ENCODE peak calls at places on chromosomes 16 and 17, in nine cellular contexts. R is WERI-Rb-1; Z is CD4-positive, alpha-beta memory T cell; O is GM23338; D is CD8-positive, alpha-beta memory T cell; Y is lower lobe of right lung; F is sigmoid colon; H is stomach; J is adrenal gland. U is an unnamed sample. For H3K36me3, the result is how much of the 10 kb centered on the place peaks cover.

GRCh38 chr17:42675348-42675983 is 1.3 kb downstream of the PLEKHH3 start:
- DNase-seq in Z (no peak), J (peak), O (peak), D (no peak), F (no peak), H (peak), R (peak), Y (no peak), U (no peak)

GRCh38 chr16:70803354-70803753 is 2.4 kb upstream of the VAC14 start:
- DNase-seq in D (no peak), Z (no peak), J (no peak), O (no peak), F (no peak), R (no peak), H (no peak), Y (no peak), U (no peak)

GRCh38 chr17:21024024-21024423 is 18.8 kb downstream of the USP22 start:
- DNase-seq in Z (no peak), R (no peak), F (peak), Y (no peak), D (no peak), H (no peak), O (no peak), J (no peak), U (no peak)

GRCh38 chr17:65730711-65731169 is 169.3 kb upstream of the AXIN2 start:
- DNase-seq in H (no peak), R (no peak), Y (no peak), J (peak), D (no peak), F (peak), O (no peak), Z (no peak), U (no peak)

GRCh38 chr17:28743243-28744103 is at the start of gene TRAF4:
- DNase-seq in F (peak), Y (peak), Z (peak), O (peak), D (peak), H (peak), J (peak), R (peak), U (peak)

GRCh38 chr17:1001640-1002411 is 4.9 kb downstream of the TIMM22 start:
- DNase-seq in H (no peak), F (no peak), D (no peak), Y (no peak), J (peak), R (peak), Z (no peak), O (no peak), U (no peak)

GRCh38 chr17:78974635-78975591 is 4.8 kb downstream of the LGALS3BP start:
- DNase-seq in Z (no peak), R (peak), H (peak), F (peak), J (peak), D (peak), Y (peak), O (peak), U (no peak)

GRCh38 chr16:72850863-72851262 is 197.1 kb downstream of the ZFHX3 start:
- DNase-seq in Y (no peak), H (no peak), O (no peak), R (no peak), F (no peak), Z (no peak), J (no peak), D (no peak), U (no peak)

GRCh38 chr17:77530591-77530990 is 389.8 kb downstream of the SEC14L1 start:
- DNase-seq in F (no peak), Y (no peak), R (no peak), J (no peak), H (no peak), Z (no peak), O (no peak), D (no peak), U (no peak)

GRCh38 chr16:65214196-65214595 is 92.3 kb upstream of the CDH11 start:
- DNase-seq in Z (no peak), Y (no peak), R (no peak), J (no peak), H (no peak), O (no peak), D (no peak), F (no peak), U (no peak)

GRCh38 chr16:82160226-82160625 is 9.8 kb downstream of the MPHOSPH6 start:
- DNase-seq in O (no peak), R (no peak), H (no peak), J (no peak), Y (no peak), F (no peak), D (no peak), Z (no peak), U (no peak)
- H3K36me3 ChIP-seq in O (under half), R (under half), H (under half), J (under half), Y (half or more), F (under half), D (under half), Z (under half), U (under half)

GRCh38 chr16:1818873-1819525 is 7.6 kb downstream of the HAGH start:
- DNase-seq in Y (no peak), D (no peak), J (no peak), R (no peak), Z (no peak), O (no peak), F (no peak), H (no peak), U (no peak)
- H3K36me3 ChIP-seq in Y (half or more), D (under half), J (under half), R (under half), Z (under half), O (under half), F (under half), H (under half), U (under half)

DNA sequence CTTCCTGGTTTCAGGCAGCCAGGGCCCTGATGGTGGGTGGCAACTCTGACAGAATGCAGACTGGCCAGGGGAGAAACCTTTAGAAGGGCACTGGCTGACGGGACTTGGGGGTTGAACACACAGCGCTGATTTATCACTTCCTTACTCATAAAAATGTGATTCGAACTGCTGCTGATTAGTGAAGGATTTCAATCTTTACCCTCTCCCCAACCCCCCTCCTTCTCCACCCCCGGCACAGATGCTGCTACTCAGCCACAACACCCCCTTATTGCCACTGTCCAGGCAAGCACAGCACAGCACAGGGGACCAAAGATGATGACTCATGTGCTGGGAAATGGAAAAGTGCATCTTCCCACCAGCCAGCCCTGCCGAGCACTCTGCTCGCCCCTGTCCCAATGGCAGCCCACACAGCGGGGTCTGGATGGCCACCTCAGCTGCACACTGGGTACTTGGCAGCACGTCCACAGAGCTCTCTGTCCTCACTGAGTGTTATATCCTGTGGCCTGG is 70.1 kb downstream of the SMG6 start:
- DNase-seq in F (peak), H (no peak), R (no peak), J (no peak), Z (no peak), O (no peak), Y (no peak), D (no peak), U (no peak)
- H3K36me3 ChIP-seq in F (under half), H (under half), R (under half), J (under half), Z (under half), O (under half), Y (under half), D (under half), U (under half)

DNA sequence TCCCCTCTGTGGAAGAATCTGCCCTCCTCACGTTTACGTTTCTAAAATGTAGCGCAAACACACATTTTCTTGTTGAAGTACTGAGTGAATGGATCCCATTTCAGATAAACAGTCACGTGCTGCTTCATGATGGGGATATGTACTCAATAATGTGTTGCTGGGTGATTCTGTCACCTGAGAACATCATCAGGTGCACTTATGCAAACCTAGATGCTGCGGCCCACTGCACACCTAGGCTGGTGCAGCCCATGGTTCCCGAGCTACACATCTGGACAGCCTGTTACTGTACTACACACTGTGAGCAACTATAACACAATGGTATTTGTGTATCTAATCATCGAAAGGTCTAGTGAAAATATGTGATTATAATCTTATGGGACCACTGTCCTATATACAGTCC is 26.5 kb downstream of the MARF1 start:
- DNase-seq in F (no peak), H (no peak), Y (no peak), O (no peak), J (no peak), D (no peak), R (no peak), Z (no peak), U (no peak)
- H3K36me3 ChIP-seq in F (under half), H (half or more), Y (half or more), O (under half), J (under half), D (half or more), R (half or more), Z (half or more), U (under half)